ENCODE peak calls at places on chromosome 1, in five cellular contexts. F is neuronal stem cell, I is H9, S is mesenchymal stem cell, R is H1. M is an unnamed sample.

GRCh38 chr1:205346956-205347574 is 9.7 kb downstream of the KLHDC8A start:
- DNase-seq in R (no peak), F (no peak), S (peak; percentile 58), I (no peak), M (no peak)

GRCh38 chr1:205587576-205587975 is 44.2 kb downstream of the ELK4 start:
- DNase-seq in R (no peak), S (no peak), F (no peak), I (peak; percentile 12), M (no peak)

GRCh38 chr1:79198841-79199240 is 192.3 kb upstream of the ADGRL4 start:
- DNase-seq in S (peak; percentile 73), F (no peak), R (no peak), I (no peak), M (no peak)

GRCh38 chr1:237031480-237031879 is 10.5 kb upstream of the RYR2 start:
- DNase-seq in R (no peak), I (no peak), S (no peak), F (no peak), M (peak; percentile 92)

GRCh38 chr1:150875197-150876110 is 945 bp downstream of the ARNT start:
- DNase-seq in F (no peak), R (no peak), I (no peak), S (no peak), M (no peak)

GRCh38 chr1:46480959-46481646 is 8.5 kb upstream of the DMBX1 start:
- DNase-seq in I (no peak), S (no peak), F (no peak), R (no peak), M (no peak)

GRCh38 chr1:52461821-52462220 is 57.4 kb downstream of the PRPF38A start:
- DNase-seq in R (no peak), F (no peak), S (no peak), I (no peak), M (peak; percentile 3)

GRCh38 chr1:78333426-78334012 is 157.3 kb upstream of the PTGFR start:
- DNase-seq in S (peak; percentile 34), I (peak; percentile 29), R (no peak), F (no peak), M (peak; percentile 60)

GRCh38 chr1:176102243-176102642 is 104.8 kb downstream of the COP1 start:
- DNase-seq in I (no peak), F (no peak), R (no peak), S (peak; percentile 58), M (no peak)

GRCh38 chr1:207745285-207745684 is 6.6 kb upstream of the CD46 start:
- DNase-seq in F (no peak), S (no peak), R (no peak), I (no peak), M (no peak)

GRCh38 chr1:3070304-3070653 is 1.3 kb downstream of the PRDM16 start:
- DNase-seq in R (no peak), S (no peak), I (no peak), F (no peak), M (no peak)

GRCh38 chr1:147235822-147236221 is 6.7 kb upstream of the CHD1L start:
- DNase-seq in I (no peak), R (no peak), F (no peak), S (no peak), M (no peak)

GRCh38 chr1:59318271-59318865 is 21.5 kb downstream of the FGGY start:
- DNase-seq in F (no peak), S (no peak), R (no peak), I (no peak), M (no peak)

GRCh38 chr1:54607821-54608220 is 15.5 kb downstream of the FAM151A start:
- DNase-seq in I (no peak), F (no peak), R (no peak), S (no peak), M (no peak)

GRCh38 chr1:44647896-44648295 is 26.4 kb downstream of the TMEM53 start:
- DNase-seq in F (no peak), S (no peak), I (no peak), R (no peak), M (no peak)

GRCh38 chr1:93662481-93663190 is 19.0 kb downstream of the BCAR3 start:
- DNase-seq in I (no peak), F (no peak), R (no peak), S (peak; percentile 56), M (no peak)

GRCh38 chr1:168939131-168939946 is 167.2 kb upstream of the ATP1B1 start:
- DNase-seq in R (no peak), S (no peak), F (no peak), I (no peak), M (no peak)

GRCh38 chr1:29736582-29737188 is 500.4 kb downstream of the PTPRU start:
- DNase-seq in S (peak; percentile 43), I (peak; percentile 49), R (no peak), F (peak; percentile 82), M (peak; percentile 76)

GRCh38 chr1:147837845-147838363 is 64.7 kb upstream of the GJA8 start:
- DNase-seq in R (no peak), F (no peak), S (no peak), I (no peak), M (peak; percentile 36)

GRCh38 chr1:84584126-84584525 is 9.9 kb upstream of the CTBS start:
- DNase-seq in R (no peak), I (no peak), S (no peak), F (no peak), M (no peak)

GRCh38 chr1:47969478-47969877 is 27.7 kb downstream of the TRABD2B start:
- DNase-seq in R (no peak), S (no peak), F (no peak), I (no peak), M (no peak)

GRCh38 chr1:47967868-47968267 is 29.3 kb downstream of the TRABD2B start:
- DNase-seq in F (no peak), R (no peak), I (no peak), S (no peak), M (no peak)

GRCh38 chr1:47968489-47968888 is 28.7 kb downstream of the TRABD2B start:
- DNase-seq in R (no peak), F (no peak), I (no peak), S (no peak), M (no peak)

GRCh38 chr1:47963093-47963492 is 34.1 kb downstream of the TRABD2B start:
- DNase-seq in I (no peak), R (no peak), F (no peak), S (no peak), M (no peak)

DNA sequence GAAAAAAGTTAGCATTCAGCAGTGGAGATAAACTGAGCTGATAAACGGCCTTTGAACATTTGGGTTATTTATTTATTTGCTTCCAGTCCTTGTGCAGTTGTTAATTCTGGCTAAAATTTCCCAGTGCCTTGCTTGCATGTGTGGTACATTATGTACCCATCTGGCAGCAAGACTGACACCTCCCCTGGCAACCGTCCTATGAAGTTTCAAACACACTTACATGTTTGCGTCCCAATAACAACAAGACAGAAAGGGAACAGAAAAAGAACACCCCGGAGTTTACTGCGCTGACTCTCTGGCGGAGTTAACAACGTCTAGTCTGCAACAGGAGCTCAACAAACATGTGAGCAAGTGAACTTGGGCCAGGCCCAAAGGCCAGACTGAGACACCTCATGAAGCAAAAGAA is 33.6 kb downstream of the TRABD2B start:
- DNase-seq in F (no peak), S (no peak), R (no peak), I (no peak), M (no peak)
- H2BK12ac ChIP-seq in F (no peak overlapping the region), S (no peak overlapping the region), R (no peak overlapping the region), I (no peak overlapping the region), M (no peak overlapping the region)

DNA sequence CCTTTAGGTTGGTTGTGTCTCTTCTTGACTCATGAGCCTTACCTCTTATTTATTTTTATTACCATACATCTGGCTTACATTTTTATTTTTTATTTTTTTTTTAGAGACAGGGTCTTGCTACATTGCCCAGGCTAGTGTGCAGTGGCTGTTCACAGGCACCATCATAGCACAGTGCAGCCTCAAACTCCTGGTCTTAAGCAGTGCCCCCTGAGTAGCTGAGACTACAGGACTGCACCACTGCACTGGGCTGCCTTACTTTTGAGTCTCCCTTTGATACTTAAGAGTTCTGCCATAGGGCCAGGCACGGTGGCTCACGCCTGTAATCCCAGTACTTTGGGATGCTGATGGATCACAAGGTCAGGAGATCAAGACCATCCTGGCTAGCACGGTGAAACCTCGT is 76.4 kb upstream of the MACF1 start:
- DNase-seq in I (no peak), R (no peak), S (no peak), F (no peak), M (no peak)
- H3K4me1 ChIP-seq in I (peaks cover 23% of the 10 kb centered on the region), R (peaks cover 18% of the 10 kb centered on the region), S (peaks cover 15% of the 10 kb centered on the region), F (peaks cover 39% of the 10 kb centered on the region), M (peaks cover 15% of the 10 kb centered on the region)

DNA sequence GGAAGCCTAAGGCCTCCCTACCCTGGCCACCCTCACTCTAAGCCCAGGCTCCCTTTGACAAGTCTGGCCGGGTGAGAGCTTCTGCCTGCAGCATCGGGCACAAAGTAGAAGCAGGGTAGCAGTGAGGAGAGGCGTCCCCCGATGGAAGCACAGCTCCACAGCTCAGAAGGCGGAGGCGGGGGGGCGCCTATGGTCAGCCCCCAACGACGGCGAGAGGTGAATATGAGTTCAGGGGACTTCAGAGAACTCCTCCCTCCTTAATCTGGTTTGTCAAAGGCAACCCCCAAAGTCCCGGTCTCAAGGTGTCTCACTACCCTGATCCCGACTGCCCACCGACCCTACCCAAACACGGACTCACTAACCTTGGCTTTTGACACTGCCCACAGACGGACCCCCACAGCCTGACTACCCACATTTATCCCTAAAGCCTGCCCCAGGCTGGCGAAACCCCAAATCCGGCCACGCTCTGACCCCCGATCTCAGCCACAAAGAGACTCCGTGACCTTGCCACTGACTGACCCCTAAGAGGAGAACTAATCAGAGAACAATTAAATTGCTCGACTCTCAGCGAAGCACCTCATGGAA is 5.3 kb downstream of the ID3 start:
- DNase-seq in S (no peak), I (peak; percentile 46), R (no peak), F (no peak), M (no peak)
- H2BK5ac ChIP-seq in S (peak overlapping the region; percentile 22), I (no peak overlapping the region), R (peak overlapping the region; percentile 84), F (peak overlapping the region; percentile 89), M (peak overlapping the region; percentile 94)

GRCh38 chr1:113834716-113835115 is 22.4 kb upstream of the RSBN1 start:
- DNase-seq in R (no peak), F (no peak), S (no peak), I (no peak), M (no peak)
- H2BK12ac ChIP-seq in R (no peak overlapping the region), F (no peak overlapping the region), S (no peak overlapping the region), I (no peak overlapping the region), M (no peak overlapping the region)

GRCh38 chr1:155218854-155219591 is 10.5 kb downstream of the MTX1 start:
- DNase-seq in S (peak; percentile 62), R (no peak), I (peak; percentile 57), F (no peak), M (peak; percentile 85)
- H3K4me1 ChIP-seq in S (peaks cover 2% of the 10 kb centered on the region), R (no peaks in the 10 kb centered on the region), I (no peaks in the 10 kb centered on the region), F (no peaks in the 10 kb centered on the region), M (peaks cover 8% of the 10 kb centered on the region)

GRCh38 chr1:66355756-66356155 is 178.2 kb upstream of the SGIP1 start:
- DNase-seq in I (no peak), R (no peak), F (no peak), S (no peak), M (no peak)
- H2BK5ac ChIP-seq in I (no peak overlapping the region), R (no peak overlapping the region), F (no peak overlapping the region), S (no peak overlapping the region), M (no peak overlapping the region)

GRCh38 chr1:36442337-36442736 is 7.9 kb downstream of the OSCP1 start:
- DNase-seq in F (no peak), I (no peak), S (no peak), R (no peak), M (peak; percentile 34)
- H2BK12ac ChIP-seq in F (no peak overlapping the region), I (no peak overlapping the region), S (no peak overlapping the region), R (no peak overlapping the region), M (no peak overlapping the region)

GRCh38 chr1:15178571-15179484 is 25.3 kb downstream of the TMEM51 start:
- DNase-seq in I (no peak), R (no peak), F (no peak), S (peak; percentile 98), M (peak; percentile 53)
- H3K4me1 ChIP-seq in I (peaks cover 2% of the 10 kb centered on the region), R (peaks cover 7% of the 10 kb centered on the region), F (peaks cover 9% of the 10 kb centered on the region), S (peaks cover 30% of the 10 kb centered on the region), M (peaks cover 3% of the 10 kb centered on the region)